ENCODE peak calls at places on chromosomes 4 and X, in seven cellular contexts. One of them, this sample, is unnamed.

GRCh38 chrX:71144651-71145050 is at the start of gene NLGN3:
- DNase-seq in adrenal gland: no peak
- DNase-seq in GM19239: no peak
- DNase-seq in OCI-M1: no peak
- DNase-seq in activated CD8-positive, alpha-beta memory T cell treated with anti-CD3 and anti-CD28 coated beads for 48 hours: no peak
- DNase-seq in activated CD4-positive, alpha-beta memory T cell treated with anti-CD3 and anti-CD28 coated beads for 36 hours: no peak
- DNase-seq in hepatocyte: no peak
- DNase-seq in this sample: no peak

GRCh38 chr4:99201687-99202086 is 17.4 kb downstream of the ADH6 start:
- DNase-seq in adrenal gland: no peak
- DNase-seq in GM19239: no peak
- DNase-seq in OCI-M1: peak
- DNase-seq in activated CD8-positive, alpha-beta memory T cell treated with anti-CD3 and anti-CD28 coated beads for 48 hours: no peak
- DNase-seq in activated CD4-positive, alpha-beta memory T cell treated with anti-CD3 and anti-CD28 coated beads for 36 hours: no peak
- DNase-seq in hepatocyte: no peak
- DNase-seq in this sample: no peak

GRCh38 chrX:137052641-137053235 is 18.9 kb upstream of the GPR101 start:
- DNase-seq in adrenal gland: no peak
- DNase-seq in GM19239: no peak
- DNase-seq in OCI-M1: no peak
- DNase-seq in activated CD8-positive, alpha-beta memory T cell treated with anti-CD3 and anti-CD28 coated beads for 48 hours: no peak
- DNase-seq in activated CD4-positive, alpha-beta memory T cell treated with anti-CD3 and anti-CD28 coated beads for 36 hours: peak
- DNase-seq in hepatocyte: no peak
- DNase-seq in this sample: no peak

GRCh38 chr4:4853921-4854648 is 5.4 kb upstream of the MSX1 start:
- DNase-seq in adrenal gland: no peak
- DNase-seq in GM19239: no peak
- DNase-seq in OCI-M1: no peak
- DNase-seq in activated CD8-positive, alpha-beta memory T cell treated with anti-CD3 and anti-CD28 coated beads for 48 hours: no peak
- DNase-seq in activated CD4-positive, alpha-beta memory T cell treated with anti-CD3 and anti-CD28 coated beads for 36 hours: no peak
- DNase-seq in hepatocyte: no peak
- DNase-seq in this sample: no peak

GRCh38 chrX:11758400-11759171 is 549 bp downstream of the MSL3 start:
- DNase-seq in adrenal gland: peak
- DNase-seq in GM19239: peak
- DNase-seq in OCI-M1: peak
- DNase-seq in activated CD8-positive, alpha-beta memory T cell treated with anti-CD3 and anti-CD28 coated beads for 48 hours: peak
- DNase-seq in activated CD4-positive, alpha-beta memory T cell treated with anti-CD3 and anti-CD28 coated beads for 36 hours: peak
- DNase-seq in hepatocyte: peak
- DNase-seq in this sample: peak

GRCh38 chr4:123631699-123632098 is 235.1 kb downstream of the SPRY1 start:
- DNase-seq in adrenal gland: no peak
- DNase-seq in GM19239: no peak
- DNase-seq in OCI-M1: no peak
- DNase-seq in activated CD8-positive, alpha-beta memory T cell treated with anti-CD3 and anti-CD28 coated beads for 48 hours: no peak
- DNase-seq in activated CD4-positive, alpha-beta memory T cell treated with anti-CD3 and anti-CD28 coated beads for 36 hours: no peak
- DNase-seq in hepatocyte: no peak
- DNase-seq in this sample: no peak

GRCh38 chr4:48345542-48345941 is 4.2 kb downstream of the SLAIN2 start:
- DNase-seq in adrenal gland: no peak
- DNase-seq in GM19239: no peak
- DNase-seq in OCI-M1: no peak
- DNase-seq in activated CD8-positive, alpha-beta memory T cell treated with anti-CD3 and anti-CD28 coated beads for 48 hours: no peak
- DNase-seq in activated CD4-positive, alpha-beta memory T cell treated with anti-CD3 and anti-CD28 coated beads for 36 hours: no peak
- DNase-seq in hepatocyte: no peak
- DNase-seq in this sample: no peak

GRCh38 chrX:15973299-15973698 is 118.7 kb upstream of the AP1S2 start:
- DNase-seq in adrenal gland: peak
- DNase-seq in GM19239: no peak
- DNase-seq in OCI-M1: peak
- DNase-seq in activated CD8-positive, alpha-beta memory T cell treated with anti-CD3 and anti-CD28 coated beads for 48 hours: no peak
- DNase-seq in activated CD4-positive, alpha-beta memory T cell treated with anti-CD3 and anti-CD28 coated beads for 36 hours: peak
- DNase-seq in hepatocyte: peak
- DNase-seq in this sample: no peak

GRCh38 chr4:136855886-136856285 is 676.4 kb downstream of the PCDH18 start:
- DNase-seq in adrenal gland: no peak
- DNase-seq in GM19239: no peak
- DNase-seq in OCI-M1: no peak
- DNase-seq in activated CD8-positive, alpha-beta memory T cell treated with anti-CD3 and anti-CD28 coated beads for 48 hours: no peak
- DNase-seq in activated CD4-positive, alpha-beta memory T cell treated with anti-CD3 and anti-CD28 coated beads for 36 hours: no peak
- DNase-seq in hepatocyte: no peak
- DNase-seq in this sample: no peak

GRCh38 chr4:24063771-24064170 is 173.9 kb upstream of the PPARGC1A start:
- DNase-seq in adrenal gland: no peak
- DNase-seq in GM19239: no peak
- DNase-seq in OCI-M1: no peak
- DNase-seq in activated CD8-positive, alpha-beta memory T cell treated with anti-CD3 and anti-CD28 coated beads for 48 hours: no peak
- DNase-seq in activated CD4-positive, alpha-beta memory T cell treated with anti-CD3 and anti-CD28 coated beads for 36 hours: no peak
- DNase-seq in hepatocyte: no peak
- DNase-seq in this sample: no peak

GRCh38 chr4:140604544-140604943 is 35.8 kb upstream of the UCP1 start:
- DNase-seq in adrenal gland: no peak
- DNase-seq in GM19239: no peak
- DNase-seq in OCI-M1: no peak
- DNase-seq in activated CD8-positive, alpha-beta memory T cell treated with anti-CD3 and anti-CD28 coated beads for 48 hours: no peak
- DNase-seq in activated CD4-positive, alpha-beta memory T cell treated with anti-CD3 and anti-CD28 coated beads for 36 hours: no peak
- DNase-seq in hepatocyte: no peak
- DNase-seq in this sample: no peak

GRCh38 chr4:183241322-183241640 is 78.8 kb downstream of the CLDN22 start:
- DNase-seq in adrenal gland: no peak
- DNase-seq in GM19239: no peak
- DNase-seq in OCI-M1: peak
- DNase-seq in activated CD8-positive, alpha-beta memory T cell treated with anti-CD3 and anti-CD28 coated beads for 48 hours: no peak
- DNase-seq in activated CD4-positive, alpha-beta memory T cell treated with anti-CD3 and anti-CD28 coated beads for 36 hours: no peak
- DNase-seq in hepatocyte: peak
- DNase-seq in this sample: no peak

GRCh38 chr4:54840992-54841768 is 183.4 kb downstream of the KIT start:
- DNase-seq in adrenal gland: no peak
- DNase-seq in GM19239: no peak
- DNase-seq in OCI-M1: peak
- DNase-seq in activated CD8-positive, alpha-beta memory T cell treated with anti-CD3 and anti-CD28 coated beads for 48 hours: no peak
- DNase-seq in activated CD4-positive, alpha-beta memory T cell treated with anti-CD3 and anti-CD28 coated beads for 36 hours: no peak
- DNase-seq in hepatocyte: peak
- DNase-seq in this sample: no peak

GRCh38 chr4:61380865-61381264 is 180.7 kb downstream of the ADGRL3 start:
- DNase-seq in adrenal gland: no peak
- DNase-seq in GM19239: no peak
- DNase-seq in OCI-M1: no peak
- DNase-seq in activated CD8-positive, alpha-beta memory T cell treated with anti-CD3 and anti-CD28 coated beads for 48 hours: no peak
- DNase-seq in activated CD4-positive, alpha-beta memory T cell treated with anti-CD3 and anti-CD28 coated beads for 36 hours: no peak
- DNase-seq in hepatocyte: no peak
- DNase-seq in this sample: no peak

GRCh38 chr4:61079976-61080375 is 120.2 kb upstream of the ADGRL3 start:
- DNase-seq in adrenal gland: no peak
- DNase-seq in GM19239: no peak
- DNase-seq in OCI-M1: no peak
- DNase-seq in activated CD8-positive, alpha-beta memory T cell treated with anti-CD3 and anti-CD28 coated beads for 48 hours: no peak
- DNase-seq in activated CD4-positive, alpha-beta memory T cell treated with anti-CD3 and anti-CD28 coated beads for 36 hours: no peak
- DNase-seq in hepatocyte: no peak
- DNase-seq in this sample: no peak

GRCh38 chr4:77600521-77601451 is 4.8 kb upstream of the CXCL13 start:
- DNase-seq in adrenal gland: no peak
- DNase-seq in GM19239: peak
- DNase-seq in OCI-M1: peak
- DNase-seq in activated CD8-positive, alpha-beta memory T cell treated with anti-CD3 and anti-CD28 coated beads for 48 hours: no peak
- DNase-seq in activated CD4-positive, alpha-beta memory T cell treated with anti-CD3 and anti-CD28 coated beads for 36 hours: peak
- DNase-seq in hepatocyte: peak
- DNase-seq in this sample: peak

GRCh38 chrX:109826954-109827708 is 94.1 kb upstream of the ACSL4 start:
- DNase-seq in adrenal gland: peak
- DNase-seq in GM19239: no peak
- DNase-seq in OCI-M1: no peak
- DNase-seq in activated CD8-positive, alpha-beta memory T cell treated with anti-CD3 and anti-CD28 coated beads for 48 hours: no peak
- DNase-seq in activated CD4-positive, alpha-beta memory T cell treated with anti-CD3 and anti-CD28 coated beads for 36 hours: no peak
- DNase-seq in hepatocyte: peak
- DNase-seq in this sample: no peak

GRCh38 chr4:52037730-52038108 is 380 bp downstream of the SGCB start:
- DNase-seq in adrenal gland: peak
- DNase-seq in GM19239: no peak
- DNase-seq in OCI-M1: no peak
- DNase-seq in activated CD8-positive, alpha-beta memory T cell treated with anti-CD3 and anti-CD28 coated beads for 48 hours: no peak
- DNase-seq in activated CD4-positive, alpha-beta memory T cell treated with anti-CD3 and anti-CD28 coated beads for 36 hours: peak
- DNase-seq in hepatocyte: no peak
- DNase-seq in this sample: no peak

GRCh38 chrX:115324194-115324593 is 34.7 kb downstream of the LUZP4 start:
- DNase-seq in adrenal gland: peak
- DNase-seq in GM19239: no peak
- DNase-seq in OCI-M1: no peak
- DNase-seq in activated CD8-positive, alpha-beta memory T cell treated with anti-CD3 and anti-CD28 coated beads for 48 hours: no peak
- DNase-seq in activated CD4-positive, alpha-beta memory T cell treated with anti-CD3 and anti-CD28 coated beads for 36 hours: no peak
- DNase-seq in hepatocyte: peak
- DNase-seq in this sample: no peak

GRCh38 chrX:121598356-121598755 is 550.9 kb downstream of the GLUD2 start:
- DNase-seq in adrenal gland: no peak
- DNase-seq in GM19239: no peak
- DNase-seq in OCI-M1: no peak
- DNase-seq in activated CD8-positive, alpha-beta memory T cell treated with anti-CD3 and anti-CD28 coated beads for 48 hours: no peak
- DNase-seq in activated CD4-positive, alpha-beta memory T cell treated with anti-CD3 and anti-CD28 coated beads for 36 hours: no peak
- DNase-seq in hepatocyte: no peak
- DNase-seq in this sample: no peak

GRCh38 chrX:53704294-53704693 is 17.8 kb upstream of the HUWE1 start:
- DNase-seq in adrenal gland: no peak
- DNase-seq in GM19239: no peak
- DNase-seq in OCI-M1: no peak
- DNase-seq in activated CD8-positive, alpha-beta memory T cell treated with anti-CD3 and anti-CD28 coated beads for 48 hours: no peak
- DNase-seq in activated CD4-positive, alpha-beta memory T cell treated with anti-CD3 and anti-CD28 coated beads for 36 hours: no peak
- DNase-seq in hepatocyte: no peak
- DNase-seq in this sample: no peak

GRCh38 chrX:46465203-46465602 is 80.0 kb downstream of the ZNF674 start:
- DNase-seq in adrenal gland: no peak
- DNase-seq in GM19239: no peak
- DNase-seq in OCI-M1: no peak
- DNase-seq in activated CD8-positive, alpha-beta memory T cell treated with anti-CD3 and anti-CD28 coated beads for 48 hours: no peak
- DNase-seq in activated CD4-positive, alpha-beta memory T cell treated with anti-CD3 and anti-CD28 coated beads for 36 hours: no peak
- DNase-seq in hepatocyte: no peak
- DNase-seq in this sample: no peak

GRCh38 chrX:129959493-129959832 is 23.0 kb upstream of the BCORL1 start:
- DNase-seq in adrenal gland: no peak
- DNase-seq in GM19239: no peak
- DNase-seq in OCI-M1: no peak
- DNase-seq in activated CD8-positive, alpha-beta memory T cell treated with anti-CD3 and anti-CD28 coated beads for 48 hours: no peak
- DNase-seq in activated CD4-positive, alpha-beta memory T cell treated with anti-CD3 and anti-CD28 coated beads for 36 hours: no peak
- DNase-seq in hepatocyte: peak
- DNase-seq in this sample: no peak

GRCh38 chr4:38815879-38816782 is 11.5 kb upstream of the TLR1 start:
- DNase-seq in adrenal gland: no peak
- DNase-seq in GM19239: no peak
- DNase-seq in OCI-M1: peak
- DNase-seq in activated CD8-positive, alpha-beta memory T cell treated with anti-CD3 and anti-CD28 coated beads for 48 hours: no peak
- DNase-seq in activated CD4-positive, alpha-beta memory T cell treated with anti-CD3 and anti-CD28 coated beads for 36 hours: no peak
- DNase-seq in hepatocyte: no peak
- DNase-seq in this sample: no peak

GRCh38 chr4:189090174-189090814 is 850.4 kb upstream of the FRG1 start:
- DNase-seq in adrenal gland: no peak
- DNase-seq in GM19239: no peak
- DNase-seq in OCI-M1: peak
- DNase-seq in activated CD8-positive, alpha-beta memory T cell treated with anti-CD3 and anti-CD28 coated beads for 48 hours: no peak
- DNase-seq in activated CD4-positive, alpha-beta memory T cell treated with anti-CD3 and anti-CD28 coated beads for 36 hours: no peak
- DNase-seq in hepatocyte: peak
- DNase-seq in this sample: no peak

GRCh38 chr4:10005632-10006031 is 15.7 kb downstream of the SLC2A9 start:
- DNase-seq in adrenal gland: no peak
- DNase-seq in GM19239: no peak
- DNase-seq in OCI-M1: no peak
- DNase-seq in activated CD8-positive, alpha-beta memory T cell treated with anti-CD3 and anti-CD28 coated beads for 48 hours: no peak
- DNase-seq in activated CD4-positive, alpha-beta memory T cell treated with anti-CD3 and anti-CD28 coated beads for 36 hours: no peak
- DNase-seq in hepatocyte: no peak
- DNase-seq in this sample: no peak

GRCh38 chr4:183072181-183072580 is 26.9 kb upstream of the WWC2 start:
- DNase-seq in adrenal gland: no peak
- DNase-seq in GM19239: no peak
- DNase-seq in OCI-M1: no peak
- DNase-seq in activated CD8-positive, alpha-beta memory T cell treated with anti-CD3 and anti-CD28 coated beads for 48 hours: no peak
- DNase-seq in activated CD4-positive, alpha-beta memory T cell treated with anti-CD3 and anti-CD28 coated beads for 36 hours: no peak
- DNase-seq in hepatocyte: no peak
- DNase-seq in this sample: no peak

GRCh38 chr4:41613362-41613761 is 75.4 kb downstream of the LIMCH1 start:
- DNase-seq in adrenal gland: no peak
- DNase-seq in GM19239: no peak
- DNase-seq in OCI-M1: no peak
- DNase-seq in activated CD8-positive, alpha-beta memory T cell treated with anti-CD3 and anti-CD28 coated beads for 48 hours: no peak
- DNase-seq in activated CD4-positive, alpha-beta memory T cell treated with anti-CD3 and anti-CD28 coated beads for 36 hours: no peak
- DNase-seq in hepatocyte: no peak
- DNase-seq in this sample: no peak

GRCh38 chrX:17535229-17535628 is 160.2 kb downstream of the NHS start:
- DNase-seq in adrenal gland: no peak
- DNase-seq in GM19239: no peak
- DNase-seq in OCI-M1: peak
- DNase-seq in activated CD8-positive, alpha-beta memory T cell treated with anti-CD3 and anti-CD28 coated beads for 48 hours: no peak
- DNase-seq in activated CD4-positive, alpha-beta memory T cell treated with anti-CD3 and anti-CD28 coated beads for 36 hours: peak
- DNase-seq in hepatocyte: peak
- DNase-seq in this sample: no peak

GRCh38 chr4:101730291-101731117 is 60.0 kb upstream of the BANK1 start:
- DNase-seq in adrenal gland: peak
- DNase-seq in GM19239: peak
- DNase-seq in OCI-M1: peak
- DNase-seq in activated CD8-positive, alpha-beta memory T cell treated with anti-CD3 and anti-CD28 coated beads for 48 hours: peak
- DNase-seq in activated CD4-positive, alpha-beta memory T cell treated with anti-CD3 and anti-CD28 coated beads for 36 hours: peak
- DNase-seq in hepatocyte: peak
- DNase-seq in this sample: peak

GRCh38 chr4:48799157-48799556 is 19.1 kb upstream of the FRYL start:
- DNase-seq in adrenal gland: no peak
- DNase-seq in GM19239: no peak
- DNase-seq in OCI-M1: peak
- DNase-seq in activated CD8-positive, alpha-beta memory T cell treated with anti-CD3 and anti-CD28 coated beads for 48 hours: no peak
- DNase-seq in activated CD4-positive, alpha-beta memory T cell treated with anti-CD3 and anti-CD28 coated beads for 36 hours: no peak
- DNase-seq in hepatocyte: no peak
- DNase-seq in this sample: no peak

GRCh38 chrX:44459501-44459900 is 83.2 kb downstream of the FUNDC1 start:
- DNase-seq in adrenal gland: no peak
- DNase-seq in GM19239: no peak
- DNase-seq in OCI-M1: no peak
- DNase-seq in activated CD8-positive, alpha-beta memory T cell treated with anti-CD3 and anti-CD28 coated beads for 48 hours: no peak
- DNase-seq in activated CD4-positive, alpha-beta memory T cell treated with anti-CD3 and anti-CD28 coated beads for 36 hours: no peak
- DNase-seq in hepatocyte: no peak
- DNase-seq in this sample: no peak

GRCh38 chrX:386239-386767 is 404 bp downstream of the PPP2R3B start:
- DNase-seq in adrenal gland: no peak
- DNase-seq in GM19239: no peak
- DNase-seq in OCI-M1: no peak
- DNase-seq in activated CD8-positive, alpha-beta memory T cell treated with anti-CD3 and anti-CD28 coated beads for 48 hours: peak
- DNase-seq in activated CD4-positive, alpha-beta memory T cell treated with anti-CD3 and anti-CD28 coated beads for 36 hours: peak
- DNase-seq in hepatocyte: peak
- DNase-seq in this sample: no peak

GRCh38 chr4:14168919-14169318 is 541.4 kb upstream of the BOD1L1 start:
- DNase-seq in adrenal gland: peak
- DNase-seq in GM19239: no peak
- DNase-seq in OCI-M1: peak
- DNase-seq in activated CD8-positive, alpha-beta memory T cell treated with anti-CD3 and anti-CD28 coated beads for 48 hours: no peak
- DNase-seq in activated CD4-positive, alpha-beta memory T cell treated with anti-CD3 and anti-CD28 coated beads for 36 hours: no peak
- DNase-seq in hepatocyte: peak
- DNase-seq in this sample: no peak

GRCh38 chr4:37687175-37687525 is 974 bp upstream of the RELL1 start:
- DNase-seq in adrenal gland: no peak
- DNase-seq in GM19239: no peak
- DNase-seq in OCI-M1: peak
- DNase-seq in activated CD8-positive, alpha-beta memory T cell treated with anti-CD3 and anti-CD28 coated beads for 48 hours: no peak
- DNase-seq in activated CD4-positive, alpha-beta memory T cell treated with anti-CD3 and anti-CD28 coated beads for 36 hours: no peak
- DNase-seq in hepatocyte: no peak
- DNase-seq in this sample: no peak

GRCh38 chrX:53430231-53430630 is 3.9 kb downstream of the HSD17B10 start:
- DNase-seq in adrenal gland: no peak
- DNase-seq in GM19239: no peak
- DNase-seq in OCI-M1: no peak
- DNase-seq in activated CD8-positive, alpha-beta memory T cell treated with anti-CD3 and anti-CD28 coated beads for 48 hours: no peak
- DNase-seq in activated CD4-positive, alpha-beta memory T cell treated with anti-CD3 and anti-CD28 coated beads for 36 hours: no peak
- DNase-seq in hepatocyte: no peak
- DNase-seq in this sample: no peak

This sample was measured in breast epithelium.